ENCODE peak calls at places on chromosomes 11 and 22, in seven cellular contexts. M is effector memory CD4-positive, alpha-beta T cell; K is Caco-2; P is right lobe of liver; B is tibial nerve; L is heart left ventricle; O is cardiac fibroblast. W is an unnamed sample.

GRCh38 chr11:94880216-94880615 is 93.1 kb downstream of the CWC15 start:
- DNase-seq in M (no peak), K (no peak), P (no peak), B (no peak), L (no peak), O (no peak), W (peak)

GRCh38 chr11:123030517-123030916 is 31.4 kb downstream of the HSPA8 start:
- DNase-seq in M (no peak), K (no peak), P (no peak), B (no peak), L (no peak), O (no peak), W (no peak)

GRCh38 chr22:38823637-38824036 is 20.2 kb downstream of the NPTXR start:
- DNase-seq in M (no peak), K (no peak), P (no peak), B (no peak), L (no peak), O (no peak), W (no peak)

GRCh38 chr22:23786261-23786710 is 480 bp upstream of the SMARCB1 start:
- DNase-seq in M (no peak), K (no peak), P (no peak), B (no peak), L (no peak), O (no peak), W (peak)

GRCh38 chr11:131838016-131838415 is 467.6 kb downstream of the NTM start:
- DNase-seq in M (no peak), K (no peak), P (no peak), B (no peak), L (no peak), O (no peak), W (no peak)

GRCh38 chr11:92322225-92322624 is 97.6 kb downstream of the FAT3 start:
- DNase-seq in M (no peak), K (no peak), P (no peak), B (no peak), L (no peak), O (peak), W (no peak)

GRCh38 chr11:66718320-66718971 is 10.6 kb downstream of the SPTBN2 start:
- DNase-seq in M (no peak), K (no peak), P (peak), B (no peak), L (no peak), O (no peak), W (peak)

GRCh38 chr22:37922177-37922576 is 16.1 kb downstream of the MICALL1 start:
- DNase-seq in M (no peak), K (no peak), P (no peak), B (no peak), L (no peak), O (no peak), W (no peak)

GRCh38 chr11:36311926-36312592 is 16.0 kb downstream of the PRR5L start:
- DNase-seq in M (no peak), K (no peak), P (no peak), B (no peak), L (no peak), O (no peak), W (peak)

GRCh38 chr11:71433648-71434450 is 14.3 kb downstream of the DHCR7 start:
- DNase-seq in M (no peak), K (peak), P (peak), B (no peak), L (no peak), O (peak), W (peak)

GRCh38 chr11:130783322-130783721 is 133.0 kb downstream of the SNX19 start:
- DNase-seq in M (no peak), K (no peak), P (no peak), B (no peak), L (no peak), O (peak), W (no peak)

GRCh38 chr11:114059984-114060401 is 482 bp downstream of the ZBTB16 start:
- DNase-seq in M (no peak), K (no peak), P (peak), B (no peak), L (no peak), O (peak), W (no peak)

GRCh38 chr11:73141031-73141308 is 1.1 kb downstream of the FCHSD2 start:
- DNase-seq in M (no peak), K (peak), P (peak), B (no peak), L (peak), O (no peak), W (no peak)

GRCh38 chr22:20904008-20904979 is 12.9 kb upstream of the CRKL start:
- DNase-seq in M (no peak), K (no peak), P (no peak), B (no peak), L (no peak), O (peak), W (no peak)

DNA sequence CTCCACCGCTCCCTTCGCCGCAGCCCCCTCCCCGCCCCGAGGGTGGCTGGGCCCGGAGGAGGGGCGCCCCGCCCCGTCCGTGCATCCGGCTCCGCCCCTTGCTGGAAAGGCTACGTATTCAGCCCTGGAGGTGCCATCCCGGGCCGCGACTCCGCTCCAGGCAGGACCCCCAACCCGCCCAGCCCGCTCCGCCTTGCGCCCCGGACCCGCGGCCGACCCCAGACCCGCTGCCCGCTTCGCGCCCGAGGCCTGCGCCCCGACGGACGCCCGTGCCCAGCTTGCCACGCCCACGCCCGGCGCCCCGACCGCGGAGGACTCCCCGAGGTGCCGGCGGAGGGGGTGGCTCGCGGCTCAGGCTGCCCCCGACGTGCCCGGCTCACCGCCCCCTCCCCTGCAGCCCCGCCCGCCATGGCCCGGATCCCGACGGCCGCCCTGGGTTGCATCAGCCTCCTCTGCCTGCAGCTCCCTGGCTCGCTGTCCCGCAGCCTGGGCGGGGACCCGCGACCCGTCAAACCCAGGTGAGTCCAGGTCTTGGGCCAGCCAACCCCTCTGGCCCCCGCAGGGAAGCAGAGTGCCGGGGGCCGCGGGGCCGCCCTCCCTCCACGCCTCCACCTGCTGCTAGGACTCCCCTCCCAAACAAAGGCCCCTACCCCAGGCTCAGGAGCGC is at the start of gene ADM2:
- DNase-seq in M (peak), K (no peak), P (peak), B (no peak), L (peak), O (peak), W (no peak)
- H3K4me3 ChIP-seq in M (peak), K (peak), P (peak), B (peak), L (peak), O (peak), W (peak)

DNA sequence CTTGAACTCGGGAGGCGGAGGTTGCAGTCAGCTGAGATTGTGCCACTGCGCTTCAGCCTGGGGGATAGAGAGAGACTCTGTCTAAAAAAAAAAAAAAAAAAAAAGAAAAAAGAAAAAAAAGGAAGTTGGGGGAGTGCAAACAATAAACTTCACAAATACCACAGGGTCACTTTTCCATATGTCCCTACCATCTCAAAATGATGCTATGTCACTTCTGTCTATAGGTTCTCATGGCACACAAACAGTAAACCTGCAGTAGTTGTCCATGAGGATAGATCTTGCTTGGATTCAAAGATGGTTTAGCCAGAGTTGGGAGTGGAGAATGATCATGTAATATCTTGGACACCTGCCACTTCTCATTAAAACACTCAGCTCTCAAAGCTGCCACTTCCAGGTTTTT is 1.1 kb upstream of the VPS11 start:
- DNase-seq in M (no peak), K (no peak), P (no peak), B (no peak), L (no peak), O (no peak), W (no peak)
- H3K4me3 ChIP-seq in M (peak), K (peak), P (peak), B (peak), L (peak), O (peak), W (peak)

GRCh38 chr22:50731811-50732624 is 6.0 kb upstream of the ACR start:
- DNase-seq in M (peak), K (peak), P (peak), B (peak), L (peak), O (peak), W (peak)
- H3K4me3 ChIP-seq in M (no peak), K (no peak), P (no peak), B (no peak), L (no peak), O (no peak), W (no peak)

GRCh38 chr22:25417792-25418191 is 146.7 kb upstream of the GRK3 start:
- DNase-seq in M (no peak), K (no peak), P (no peak), B (no peak), L (no peak), O (no peak), W (no peak)

GRCh38 chr22:25420471-25420924 is 144.0 kb upstream of the GRK3 start:
- DNase-seq in M (no peak), K (no peak), P (no peak), B (no peak), L (no peak), O (no peak), W (no peak)

GRCh38 chr22:25419247-25420113 is 145.0 kb upstream of the GRK3 start:
- DNase-seq in M (no peak), K (no peak), P (no peak), B (no peak), L (no peak), O (peak), W (no peak)

GRCh38 chr22:25420925-25421904 is 143.3 kb upstream of the GRK3 start:
- DNase-seq in M (no peak), K (no peak), P (no peak), B (no peak), L (peak), O (peak), W (no peak)
- H3K4me3 ChIP-seq in M (peak), K (peak), P (no peak), B (peak), L (peak), O (no peak), W (no peak)

GRCh38 chr11:118304227-118304808 is at the start of gene CD3E:
- DNase-seq in M (peak), K (no peak), P (no peak), B (no peak), L (no peak), O (no peak), W (no peak)
- H3K4me3 ChIP-seq in M (peak), K (no peak), P (no peak), B (peak), L (peak), O (no peak), W (no peak)

GRCh38 chr11:12288212-12288933 is 89.0 kb upstream of the PARVA start:
- DNase-seq in M (no peak), K (peak), P (peak), B (peak), L (peak), O (peak), W (no peak)
- H3K4me3 ChIP-seq in M (no peak), K (no peak), P (no peak), B (no peak), L (no peak), O (no peak), W (no peak)